ENCODE peak calls at places on chromosomes 6 and 20, in eight cellular contexts. D is right lobe of liver; Y is CD8-positive, alpha-beta T cell; J is tibial artery; F is heart right ventricle; M is pancreas; P is astrocyte; X is stomach. O is an unnamed sample.

GRCh38 chr6:16583151-16583762 is 178.0 kb downstream of the ATXN1 start:
- DNase-seq in F (no peak), J (no peak), P (no peak), M (no peak), X (no peak), Y (no peak), D (peak), O (no peak)

GRCh38 chr6:141677598-141678211 is 455.0 kb upstream of the GJE1 start:
- DNase-seq in D (no peak), F (no peak), J (no peak), P (peak), X (no peak), M (no peak), Y (no peak), O (no peak)

GRCh38 chr6:42417641-42418112 is 34.0 kb downstream of the TRERF1 start:
- DNase-seq in F (no peak), P (peak), D (no peak), M (no peak), X (no peak), Y (peak), J (no peak), O (no peak)

GRCh38 chr6:152973916-152974315 is 8.9 kb downstream of the FBXO5 start:
- DNase-seq in F (no peak), X (no peak), M (no peak), D (no peak), P (no peak), J (no peak), Y (no peak), O (no peak)

GRCh38 chr6:133961831-133962230 is 8.8 kb downstream of the TBPL1 start:
- DNase-seq in X (no peak), Y (no peak), M (no peak), P (peak), D (no peak), J (no peak), F (no peak), O (no peak)

GRCh38 chr6:53984581-53984980 is 126.7 kb upstream of the MLIP start:
- DNase-seq in M (no peak), D (no peak), X (no peak), F (no peak), J (no peak), Y (no peak), P (no peak), O (no peak)

GRCh38 chr20:58718121-58718563 is 25.5 kb downstream of the NPEPL1 start:
- DNase-seq in J (peak), X (no peak), D (peak), Y (no peak), M (no peak), F (no peak), P (no peak), O (peak)

GRCh38 chr6:27426045-27426620 is 37.6 kb downstream of the ZNF391 start:
- DNase-seq in X (no peak), M (no peak), P (no peak), J (no peak), F (no peak), D (no peak), Y (no peak), O (no peak)

GRCh38 chr6:25173951-25174474 is 105.2 kb upstream of the CARMIL1 start:
- DNase-seq in X (no peak), J (no peak), Y (no peak), F (no peak), M (no peak), D (no peak), P (peak), O (no peak)

GRCh38 chr20:19932170-19932667 is 84.9 kb upstream of the NAA20 start:
- DNase-seq in D (no peak), Y (no peak), X (no peak), M (no peak), J (no peak), F (peak), P (peak), O (no peak)

GRCh38 chr6:167226791-167227190 is 64.3 kb upstream of the UNC93A start:
- DNase-seq in X (no peak), D (no peak), Y (no peak), F (no peak), M (no peak), P (no peak), J (no peak), O (no peak)

GRCh38 chr6:167225903-167226508 is 65.1 kb upstream of the UNC93A start:
- DNase-seq in X (no peak), J (no peak), M (no peak), P (no peak), F (no peak), Y (no peak), D (no peak), O (no peak)

GRCh38 chr6:167219967-167220512 is 62.3 kb upstream of the GPR31 start:
- DNase-seq in Y (no peak), J (no peak), X (no peak), P (no peak), F (no peak), M (no peak), D (peak), O (no peak)

GRCh38 chr6:167221408-167222201 is 63.8 kb upstream of the GPR31 start:
- DNase-seq in F (no peak), D (no peak), P (no peak), Y (no peak), M (no peak), J (no peak), X (no peak), O (no peak)
- H3K27ac ChIP-seq in F (no peak), D (no peak), P (no peak), Y (no peak), M (no peak), J (no peak), X (no peak), O (no peak)

GRCh38 chr6:5747379-5747778 is 259.3 kb downstream of the NRN1 start:
- DNase-seq in M (no peak), X (no peak), P (no peak), Y (no peak), D (no peak), F (no peak), J (no peak), O (no peak)

GRCh38 chr6:5745081-5745480 is 261.6 kb downstream of the NRN1 start:
- DNase-seq in Y (no peak), F (no peak), D (no peak), P (no peak), M (no peak), X (no peak), J (no peak), O (no peak)

GRCh38 chr6:5744497-5744896 is 262.2 kb downstream of the NRN1 start:
- DNase-seq in J (no peak), Y (no peak), M (no peak), F (peak), X (no peak), D (no peak), P (no peak), O (no peak)

GRCh38 chr6:5749016-5749665 is 257.6 kb downstream of the NRN1 start:
- DNase-seq in D (no peak), Y (no peak), F (no peak), X (no peak), M (no peak), P (no peak), J (no peak), O (no peak)

GRCh38 chr6:5746392-5747140 is 260.2 kb downstream of the NRN1 start:
- DNase-seq in J (no peak), F (no peak), M (no peak), X (no peak), P (no peak), D (no peak), Y (no peak), O (no peak)
- TF ChIP-seq CTCF in J (no peak), F (peak), M (no peak), X (no peak), P (no peak), D (no peak), Y (no peak), O (no peak)

GRCh38 chr6:3746119-3746691 is 5.3 kb downstream of the PXDC1 start:
- DNase-seq in Y (no peak), P (no peak), X (peak), J (peak), F (no peak), D (no peak), M (no peak), O (no peak)
- H3K27ac ChIP-seq in Y (no peak), P (no peak), X (peak), J (peak), F (peak), D (peak), M (no peak), O (no peak)

GRCh38 chr6:33414592-33415271 is 3.2 kb downstream of the CUTA start:
- DNase-seq in P (no peak), M (no peak), F (no peak), Y (no peak), X (no peak), J (no peak), D (no peak), O (no peak)
- TF ChIP-seq CTCF in P (peak), M (no peak), F (peak), Y (peak), X (no peak), J (no peak), D (no peak), O (no peak)

DNA sequence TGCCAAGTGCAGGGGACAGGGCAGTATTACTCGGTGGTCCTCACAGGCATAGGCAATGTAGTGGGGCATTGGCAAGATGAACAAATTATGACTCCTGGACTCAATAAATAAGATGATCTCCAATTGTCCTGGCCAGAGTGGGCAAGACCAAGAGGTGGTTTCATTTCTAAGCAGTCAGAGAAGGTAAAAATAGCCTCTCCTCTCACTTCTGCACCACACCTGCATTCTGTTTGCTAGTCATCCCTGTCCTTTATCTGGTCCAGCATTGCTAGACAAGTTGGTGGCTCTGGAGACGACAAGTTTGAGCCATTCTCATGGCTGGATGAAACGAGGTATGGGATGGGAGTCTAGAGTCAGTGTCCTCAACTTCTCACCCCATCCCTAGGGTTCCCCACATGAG is 83.0 kb downstream of the BANF2 start:
- DNase-seq in F (no peak), J (no peak), D (no peak), X (no peak), M (no peak), Y (no peak), P (no peak), O (no peak)
- H3K27ac ChIP-seq in F (no peak), J (no peak), D (no peak), X (no peak), M (no peak), Y (no peak), P (no peak), O (no peak)

GRCh38 chr6:13398081-13398406 is 69.7 kb upstream of the TBC1D7 start:
- DNase-seq in P (no peak), Y (no peak), M (no peak), X (no peak), D (no peak), F (no peak), J (no peak), O (no peak)

GRCh38 chr6:13396241-13396792 is 68.0 kb upstream of the TBC1D7 start:
- DNase-seq in F (no peak), Y (no peak), M (no peak), P (no peak), J (no peak), X (no peak), D (no peak), O (no peak)

GRCh38 chr6:13398421-13398994 is 70.2 kb upstream of the TBC1D7 start:
- DNase-seq in Y (no peak), X (no peak), F (no peak), J (no peak), M (no peak), P (no peak), D (no peak), O (no peak)

GRCh38 chr6:13395272-13396237 is 67.2 kb upstream of the TBC1D7 start:
- DNase-seq in Y (no peak), F (peak), M (peak), X (peak), P (peak), J (peak), D (peak), O (peak)

DNA sequence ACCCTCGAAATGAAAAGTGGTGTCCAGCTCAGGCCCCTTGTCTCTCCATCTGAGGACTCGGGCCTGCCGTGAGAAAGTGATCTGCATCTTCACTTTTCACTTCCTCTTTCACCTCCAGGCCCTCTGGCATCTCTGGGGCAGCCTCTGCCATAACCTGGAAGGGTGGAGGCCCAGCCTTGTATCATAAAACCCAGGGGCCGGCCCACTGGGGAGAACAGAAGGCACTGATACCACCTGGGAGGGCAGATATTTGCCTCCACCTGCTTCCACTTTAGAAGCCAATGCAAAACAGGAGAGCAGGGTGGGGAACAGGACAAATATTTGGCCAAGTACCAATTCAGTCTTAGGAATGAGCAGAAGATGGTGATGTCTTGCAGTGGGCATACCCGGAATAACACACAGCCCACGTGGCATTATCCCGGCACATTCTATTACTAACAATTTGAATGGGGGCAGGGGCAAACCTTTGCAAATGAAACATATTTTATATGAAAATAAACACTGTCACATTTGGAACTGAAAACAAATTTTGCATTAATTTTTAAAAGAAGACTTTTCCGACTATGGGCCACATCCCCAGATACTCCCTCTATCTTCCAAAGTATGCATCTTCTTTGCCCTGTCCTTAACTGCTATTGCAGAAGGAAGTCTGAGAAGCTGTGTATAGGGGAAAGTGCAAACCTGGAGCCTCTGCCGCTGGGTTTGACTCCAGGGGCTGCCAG is 69.2 kb upstream of the TBC1D7 start:
- DNase-seq in P (no peak), F (no peak), D (no peak), M (no peak), Y (no peak), J (no peak), X (no peak), O (no peak)
- TF ChIP-seq CTCF in P (no peak), F (no peak), D (no peak), M (no peak), Y (no peak), J (no peak), X (no peak), O (no peak)

DNA sequence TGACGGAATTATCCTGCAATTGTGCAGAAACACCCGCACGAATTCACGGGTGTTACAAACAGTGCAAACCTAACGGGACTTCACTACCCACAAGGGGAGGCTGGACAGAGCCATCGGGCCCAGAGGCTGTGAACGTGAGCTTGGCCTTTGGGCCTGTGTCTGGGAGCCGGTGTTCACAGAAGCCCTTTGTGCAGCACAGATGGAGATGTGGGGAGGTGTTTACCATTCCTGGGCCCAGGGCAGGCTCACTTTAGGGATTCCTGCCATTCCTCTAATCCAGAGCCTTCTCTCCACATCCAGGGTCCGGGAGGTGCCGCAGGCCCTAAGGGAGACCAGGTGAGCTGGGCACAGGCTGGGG is 15.0 kb downstream of the COL9A3 start:
- DNase-seq in J (no peak), Y (no peak), X (no peak), F (no peak), P (no peak), M (no peak), D (no peak), O (no peak)
- H3K27ac ChIP-seq in J (no peak), Y (no peak), X (peak), F (no peak), P (no peak), M (peak), D (peak), O (no peak)

GRCh38 chr6:37741757-37742400 is 44.2 kb upstream of the MDGA1 start:
- DNase-seq in Y (no peak), X (peak), D (peak), P (no peak), M (peak), F (peak), J (no peak), O (no peak)
- TF ChIP-seq CTCF in Y (no peak), X (peak), D (peak), P (peak), M (peak), F (peak), J (no peak), O (no peak)